ENCODE peak calls at places on chromosomes 4 and X, in four cellular contexts. Z is IMR-90, W is K562, K is keratinocyte. L is an unnamed sample. For H3K9me1, the result is how much of the 10 kb centered on the place peaks cover.

GRCh38 chr4:52103314-52103713 is 52.2 kb downstream of the SPATA18 start:
- DNase-seq in Z (no peak), K (no peak), W (no peak), L (peak)

GRCh38 chr4:25560605-25561004 is 95.0 kb upstream of the SLC34A2 start:
- DNase-seq in K (no peak), W (no peak), Z (no peak), L (no peak)

GRCh38 chr4:74330295-74330750 is 22.1 kb downstream of the EPGN start:
- DNase-seq in W (no peak), K (no peak), Z (no peak), L (peak)

GRCh38 chrX:40887476-40887875 is 152.1 kb upstream of the MED14 start:
- DNase-seq in K (no peak), W (no peak), Z (peak), L (no peak)

GRCh38 chr4:1300466-1301455 is 11.1 kb downstream of the MAEA start:
- DNase-seq in K (peak), Z (peak), W (no peak), L (no peak)

GRCh38 chr4:148284526-148285193 is 157.6 kb downstream of the NR3C2 start:
- DNase-seq in Z (no peak), W (no peak), K (no peak), L (peak)

GRCh38 chrX:102767287-102767686 is 46.7 kb downstream of the GPRASP3 start:
- DNase-seq in Z (no peak), W (no peak), K (no peak), L (no peak)

GRCh38 chr4:40621592-40622512 is 7.8 kb downstream of the RBM47 start:
- DNase-seq in W (no peak), Z (peak), K (peak), L (no peak)

GRCh38 chrX:80578518-80579105 is 158.4 kb downstream of the TENT5D start:
- DNase-seq in K (peak), W (peak), Z (peak), L (peak)

GRCh38 chrX:134623293-134624045 is 34.8 kb downstream of the PLAC1 start:
- DNase-seq in W (no peak), K (no peak), Z (peak), L (peak)

GRCh38 chr4:121140712-121141111 is 23.4 kb downstream of the TNIP3 start:
- DNase-seq in W (no peak), K (no peak), Z (peak), L (no peak)
- H3K9me1 ChIP-seq in W (under half), K (under half), Z (under half), L (under half)

DNA sequence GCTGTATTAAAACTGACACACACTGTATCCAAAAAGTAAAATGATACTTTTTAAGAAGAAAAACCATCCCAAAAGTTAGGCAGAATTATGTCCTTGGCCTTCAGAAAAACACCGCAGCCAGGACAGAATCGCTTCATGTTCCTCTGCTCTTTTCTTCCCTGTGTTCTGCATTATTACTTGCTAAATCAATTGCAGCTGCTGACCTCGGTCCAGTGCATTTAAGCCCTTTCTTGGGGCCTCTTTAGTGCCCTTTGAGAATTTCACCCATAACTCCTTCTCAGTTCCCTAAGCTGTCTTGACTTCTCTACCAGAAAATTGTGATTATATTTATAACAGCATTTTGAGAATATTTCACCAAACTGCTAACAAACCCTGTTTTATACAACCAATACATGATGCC is 696.9 kb downstream of the PCDH7 start:
- DNase-seq in W (no peak), K (no peak), Z (no peak), L (no peak)
- H2AFZ ChIP-seq in W (no peak), K (no peak), Z (no peak), L (no peak)

GRCh38 chrX:119685225-119686066 is 7.5 kb downstream of the SEPTIN6 start:
- DNase-seq in W (no peak), Z (no peak), K (no peak), L (peak)
- H3K9ac ChIP-seq in W (peak), Z (no peak), K (no peak), L (peak)

GRCh38 chr4:103050736-103051436 is 25.7 kb downstream of the SLC9B2 start:
- DNase-seq in K (no peak), W (no peak), Z (peak), L (no peak)

GRCh38 chr4:103052145-103052544 is 24.4 kb downstream of the SLC9B2 start:
- DNase-seq in Z (no peak), W (no peak), K (no peak), L (no peak)

GRCh38 chr4:103054030-103054429 is 22.5 kb downstream of the SLC9B2 start:
- DNase-seq in Z (no peak), W (no peak), K (no peak), L (no peak)

DNA sequence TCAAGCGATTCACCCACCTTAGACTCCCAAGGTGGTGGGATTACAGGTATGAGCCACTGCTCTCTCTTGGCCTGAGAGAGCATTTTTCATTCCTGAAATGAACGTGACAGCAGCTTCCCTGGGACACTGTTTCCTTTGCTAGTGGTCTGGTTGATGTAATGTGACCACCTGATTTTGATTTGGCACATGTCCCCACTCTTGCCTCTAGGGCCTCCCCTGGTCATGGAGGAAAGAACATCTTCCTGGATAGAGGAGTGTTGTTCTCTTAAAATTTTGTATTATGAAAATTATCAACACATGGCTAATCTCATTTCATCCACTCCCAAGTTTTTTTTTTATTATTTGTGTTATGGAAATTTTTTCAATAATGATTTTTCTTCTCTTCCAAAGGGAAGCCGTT is 23.8 kb downstream of the SLC9B2 start:
- DNase-seq in Z (no peak), K (no peak), W (no peak), L (no peak)
- H3K9me1 ChIP-seq in Z (under half), K (under half), W (under half), L (under half)

DNA sequence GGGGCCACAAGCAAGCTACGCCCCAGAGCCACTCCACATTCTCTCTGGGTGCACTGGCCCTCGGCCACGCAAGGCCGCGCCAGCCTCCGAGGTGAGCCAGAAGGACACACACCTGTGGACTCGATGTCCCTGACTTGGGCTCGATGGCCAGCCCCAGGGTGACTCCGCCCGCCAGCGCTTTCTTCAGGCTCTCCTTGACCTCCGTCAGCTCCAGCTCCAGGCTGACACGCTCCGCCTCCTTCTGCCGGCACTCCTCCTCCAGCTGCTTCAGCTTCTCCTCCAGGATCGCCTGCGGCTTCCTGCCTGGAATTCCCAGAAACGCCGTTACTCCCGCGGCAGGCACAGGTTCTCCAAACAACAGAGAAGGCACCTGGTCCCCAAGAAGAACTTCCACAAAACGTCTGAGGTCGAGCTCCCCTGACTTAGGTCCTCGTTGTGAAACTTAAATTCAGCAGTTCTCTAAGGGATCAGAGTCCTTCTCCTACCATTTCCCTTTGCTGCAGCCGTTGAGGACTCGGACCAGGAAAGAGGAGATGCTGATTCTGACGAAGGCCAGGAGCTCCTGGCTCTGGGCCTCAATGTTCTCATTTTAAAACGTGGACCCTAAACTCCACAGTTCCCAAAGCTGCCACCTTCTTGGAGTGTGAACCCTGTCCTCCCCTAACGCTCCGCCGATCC is 166.8 kb downstream of the AFAP1 start:
- DNase-seq in W (no peak), Z (no peak), K (no peak), L (no peak)
- H2AFZ ChIP-seq in W (no peak), Z (peak), K (no peak), L (no peak)